ENCODE peak calls at places on chromosome 15, in eight cellular contexts. One of them, this sample, is unnamed.

GRCh38 chr15:78195735-78196201 is 38.6 kb downstream of the ACSBG1 start:
- DNase-seq in fibroblast of pulmonary artery: peak
- DNase-seq in CD8-positive, alpha-beta T cell: peak
- DNase-seq in fibroblast of the aortic adventitia: no peak
- DNase-seq in cardiac fibroblast: peak
- DNase-seq in mammary epithelial cell: peak
- DNase-seq in upper lobe of right lung: peak
- DNase-seq in foreskin fibroblast: no peak
- DNase-seq in this sample: no peak

GRCh38 chr15:73367624-73368300 is 996 bp downstream of the HCN4 start:
- DNase-seq in mammary epithelial cell: no peak
- DNase-seq in fibroblast of the aortic adventitia: no peak
- DNase-seq in cardiac fibroblast: no peak
- DNase-seq in foreskin fibroblast: no peak
- DNase-seq in upper lobe of right lung: no peak
- DNase-seq in CD8-positive, alpha-beta T cell: no peak
- DNase-seq in fibroblast of pulmonary artery: no peak
- DNase-seq in this sample: no peak

GRCh38 chr15:25094519-25094918 is 139.7 kb downstream of the SNRPN start:
- DNase-seq in cardiac fibroblast: no peak
- DNase-seq in mammary epithelial cell: no peak
- DNase-seq in fibroblast of pulmonary artery: no peak
- DNase-seq in upper lobe of right lung: no peak
- DNase-seq in CD8-positive, alpha-beta T cell: no peak
- DNase-seq in foreskin fibroblast: no peak
- DNase-seq in fibroblast of the aortic adventitia: no peak
- DNase-seq in this sample: no peak

GRCh38 chr15:61063875-61064320 is 165.2 kb downstream of the RORA start:
- DNase-seq in cardiac fibroblast: no peak
- DNase-seq in fibroblast of the aortic adventitia: no peak
- DNase-seq in CD8-positive, alpha-beta T cell: no peak
- DNase-seq in mammary epithelial cell: peak
- DNase-seq in foreskin fibroblast: no peak
- DNase-seq in upper lobe of right lung: no peak
- DNase-seq in fibroblast of pulmonary artery: no peak
- DNase-seq in this sample: no peak

GRCh38 chr15:40754574-40754882 is 526 bp downstream of the RMDN3 start:
- DNase-seq in CD8-positive, alpha-beta T cell: no peak
- DNase-seq in fibroblast of the aortic adventitia: peak
- DNase-seq in fibroblast of pulmonary artery: no peak
- DNase-seq in mammary epithelial cell: peak
- DNase-seq in foreskin fibroblast: no peak
- DNase-seq in upper lobe of right lung: peak
- DNase-seq in cardiac fibroblast: peak
- DNase-seq in this sample: no peak

GRCh38 chr15:41782486-41783271 is 8.4 kb downstream of the MAPKBP1 start:
- DNase-seq in cardiac fibroblast: no peak
- DNase-seq in CD8-positive, alpha-beta T cell: no peak
- DNase-seq in upper lobe of right lung: no peak
- DNase-seq in fibroblast of pulmonary artery: no peak
- DNase-seq in foreskin fibroblast: no peak
- DNase-seq in fibroblast of the aortic adventitia: no peak
- DNase-seq in mammary epithelial cell: no peak
- DNase-seq in this sample: no peak

GRCh38 chr15:92069308-92070244 is 216.1 kb downstream of the SLCO3A1 start:
- DNase-seq in foreskin fibroblast: no peak
- DNase-seq in fibroblast of the aortic adventitia: peak
- DNase-seq in mammary epithelial cell: peak
- DNase-seq in cardiac fibroblast: peak
- DNase-seq in CD8-positive, alpha-beta T cell: no peak
- DNase-seq in upper lobe of right lung: peak
- DNase-seq in fibroblast of pulmonary artery: peak
- DNase-seq in this sample: peak

GRCh38 chr15:63605816-63606215 is 8.6 kb downstream of the FBXL22 start:
- DNase-seq in foreskin fibroblast: no peak
- DNase-seq in CD8-positive, alpha-beta T cell: peak
- DNase-seq in cardiac fibroblast: peak
- DNase-seq in fibroblast of the aortic adventitia: no peak
- DNase-seq in fibroblast of pulmonary artery: no peak
- DNase-seq in upper lobe of right lung: no peak
- DNase-seq in mammary epithelial cell: no peak
- DNase-seq in this sample: no peak

GRCh38 chr15:36887214-36888017 is 212.9 kb downstream of the MEIS2 start:
- DNase-seq in fibroblast of the aortic adventitia: no peak
- DNase-seq in fibroblast of pulmonary artery: peak
- DNase-seq in mammary epithelial cell: no peak
- DNase-seq in foreskin fibroblast: no peak
- DNase-seq in upper lobe of right lung: no peak
- DNase-seq in CD8-positive, alpha-beta T cell: no peak
- DNase-seq in cardiac fibroblast: no peak
- DNase-seq in this sample: no peak

GRCh38 chr15:65100427-65100826 is 14.6 kb downstream of the UBAP1L start:
- DNase-seq in mammary epithelial cell: no peak
- DNase-seq in foreskin fibroblast: no peak
- DNase-seq in cardiac fibroblast: no peak
- DNase-seq in upper lobe of right lung: no peak
- DNase-seq in fibroblast of the aortic adventitia: no peak
- DNase-seq in fibroblast of pulmonary artery: no peak
- DNase-seq in CD8-positive, alpha-beta T cell: no peak
- DNase-seq in this sample: peak

GRCh38 chr15:31082771-31083393 is 18.6 kb downstream of the TRPM1 start:
- DNase-seq in fibroblast of the aortic adventitia: no peak
- DNase-seq in fibroblast of pulmonary artery: no peak
- DNase-seq in cardiac fibroblast: no peak
- DNase-seq in foreskin fibroblast: no peak
- DNase-seq in CD8-positive, alpha-beta T cell: no peak
- DNase-seq in mammary epithelial cell: no peak
- DNase-seq in upper lobe of right lung: no peak
- DNase-seq in this sample: no peak

GRCh38 chr15:66878761-66879160 is 176.7 kb downstream of the SMAD6 start:
- DNase-seq in CD8-positive, alpha-beta T cell: peak
- DNase-seq in mammary epithelial cell: no peak
- DNase-seq in upper lobe of right lung: no peak
- DNase-seq in fibroblast of the aortic adventitia: no peak
- DNase-seq in cardiac fibroblast: no peak
- DNase-seq in fibroblast of pulmonary artery: no peak
- DNase-seq in foreskin fibroblast: no peak
- DNase-seq in this sample: no peak

GRCh38 chr15:76901965-76902364 is 3.2 kb downstream of the SCAPER start:
- DNase-seq in mammary epithelial cell: no peak
- DNase-seq in CD8-positive, alpha-beta T cell: no peak
- DNase-seq in cardiac fibroblast: no peak
- DNase-seq in foreskin fibroblast: no peak
- DNase-seq in upper lobe of right lung: no peak
- DNase-seq in fibroblast of the aortic adventitia: no peak
- DNase-seq in fibroblast of pulmonary artery: no peak
- DNase-seq in this sample: no peak

GRCh38 chr15:40293905-40294895 is 11.3 kb upstream of the ANKRD63 start:
- DNase-seq in upper lobe of right lung: no peak
- DNase-seq in cardiac fibroblast: no peak
- DNase-seq in foreskin fibroblast: no peak
- DNase-seq in mammary epithelial cell: no peak
- DNase-seq in fibroblast of the aortic adventitia: no peak
- DNase-seq in CD8-positive, alpha-beta T cell: no peak
- DNase-seq in fibroblast of pulmonary artery: no peak
- DNase-seq in this sample: no peak

GRCh38 chr15:101702077-101702476 is 22.2 kb downstream of the TARS3 start:
- DNase-seq in CD8-positive, alpha-beta T cell: no peak
- DNase-seq in foreskin fibroblast: no peak
- DNase-seq in mammary epithelial cell: no peak
- DNase-seq in cardiac fibroblast: no peak
- DNase-seq in fibroblast of pulmonary artery: peak
- DNase-seq in upper lobe of right lung: no peak
- DNase-seq in fibroblast of the aortic adventitia: no peak
- DNase-seq in this sample: no peak

GRCh38 chr15:42239528-42240245 is 31.6 kb upstream of the VPS39 start:
- DNase-seq in foreskin fibroblast: no peak
- DNase-seq in upper lobe of right lung: no peak
- DNase-seq in CD8-positive, alpha-beta T cell: no peak
- DNase-seq in fibroblast of the aortic adventitia: no peak
- DNase-seq in fibroblast of pulmonary artery: peak
- DNase-seq in mammary epithelial cell: no peak
- DNase-seq in cardiac fibroblast: peak
- DNase-seq in this sample: no peak

GRCh38 chr15:69359724-69360123 is 54.4 kb upstream of the KIF23 start:
- DNase-seq in mammary epithelial cell: no peak
- DNase-seq in cardiac fibroblast: peak
- DNase-seq in fibroblast of pulmonary artery: peak
- DNase-seq in CD8-positive, alpha-beta T cell: no peak
- DNase-seq in upper lobe of right lung: no peak
- DNase-seq in foreskin fibroblast: peak
- DNase-seq in fibroblast of the aortic adventitia: peak
- DNase-seq in this sample: no peak
- TF ChIP-seq CTCF in mammary epithelial cell: no peak
- TF ChIP-seq CTCF in cardiac fibroblast: no peak
- TF ChIP-seq CTCF in fibroblast of pulmonary artery: no peak
- TF ChIP-seq CTCF in CD8-positive, alpha-beta T cell: no peak
- TF ChIP-seq CTCF in upper lobe of right lung: no peak
- TF ChIP-seq CTCF in foreskin fibroblast: no peak
- TF ChIP-seq CTCF in fibroblast of the aortic adventitia: no peak
- TF ChIP-seq CTCF in this sample: no peak

GRCh38 chr15:22995786-22996185 is 15.6 kb upstream of the CYFIP1 start:
- DNase-seq in upper lobe of right lung: no peak
- DNase-seq in fibroblast of the aortic adventitia: no peak
- DNase-seq in fibroblast of pulmonary artery: no peak
- DNase-seq in foreskin fibroblast: no peak
- DNase-seq in mammary epithelial cell: no peak
- DNase-seq in cardiac fibroblast: no peak
- DNase-seq in CD8-positive, alpha-beta T cell: no peak
- DNase-seq in this sample: no peak
- H3K4me3 ChIP-seq in upper lobe of right lung: no peak
- H3K4me3 ChIP-seq in fibroblast of the aortic adventitia: no peak
- H3K4me3 ChIP-seq in fibroblast of pulmonary artery: no peak
- H3K4me3 ChIP-seq in foreskin fibroblast: no peak
- H3K4me3 ChIP-seq in mammary epithelial cell: no peak
- H3K4me3 ChIP-seq in cardiac fibroblast: no peak
- H3K4me3 ChIP-seq in CD8-positive, alpha-beta T cell: no peak
- H3K4me3 ChIP-seq in this sample: no peak

GRCh38 chr15:52730163-52730562 is 51.0 kb upstream of the ATOSA start:
- DNase-seq in upper lobe of right lung: no peak
- DNase-seq in fibroblast of the aortic adventitia: peak
- DNase-seq in cardiac fibroblast: peak
- DNase-seq in mammary epithelial cell: peak
- DNase-seq in fibroblast of pulmonary artery: peak
- DNase-seq in CD8-positive, alpha-beta T cell: peak
- DNase-seq in foreskin fibroblast: peak
- DNase-seq in this sample: peak
- TF ChIP-seq CTCF in upper lobe of right lung: peak
- TF ChIP-seq CTCF in fibroblast of the aortic adventitia: no peak
- TF ChIP-seq CTCF in cardiac fibroblast: no peak
- TF ChIP-seq CTCF in mammary epithelial cell: no peak
- TF ChIP-seq CTCF in fibroblast of pulmonary artery: no peak
- TF ChIP-seq CTCF in CD8-positive, alpha-beta T cell: peak
- TF ChIP-seq CTCF in foreskin fibroblast: no peak
- TF ChIP-seq CTCF in this sample: no peak

GRCh38 chr15:88982304-88982945 is 69.2 kb upstream of the MFGE8 start:
- DNase-seq in fibroblast of pulmonary artery: peak
- DNase-seq in fibroblast of the aortic adventitia: peak
- DNase-seq in mammary epithelial cell: no peak
- DNase-seq in cardiac fibroblast: peak
- DNase-seq in upper lobe of right lung: no peak
- DNase-seq in foreskin fibroblast: peak
- DNase-seq in CD8-positive, alpha-beta T cell: no peak
- DNase-seq in this sample: peak
- H3K4me3 ChIP-seq in fibroblast of pulmonary artery: no peak
- H3K4me3 ChIP-seq in fibroblast of the aortic adventitia: no peak
- H3K4me3 ChIP-seq in mammary epithelial cell: no peak
- H3K4me3 ChIP-seq in cardiac fibroblast: no peak
- H3K4me3 ChIP-seq in upper lobe of right lung: no peak
- H3K4me3 ChIP-seq in foreskin fibroblast: no peak
- H3K4me3 ChIP-seq in CD8-positive, alpha-beta T cell: no peak
- H3K4me3 ChIP-seq in this sample: no peak

This sample was measured in tibial artery.